ENCODE peak calls at places on chromosome 12, in six cellular contexts. One of them, this sample, is unnamed.

GRCh38 chr12:113727651-113728061 is 238.5 kb downstream of the RBM19 start:
- DNase-seq in AG04450: no peak
- DNase-seq in Calu3: no peak
- DNase-seq in transverse colon: no peak
- DNase-seq in fibroblast of mammary gland: peak; percentile 63
- DNase-seq in mucosa of descending colon: no peak
- DNase-seq in this sample: no peak

GRCh38 chr12:43287991-43288390 is 264.0 kb downstream of the ADAMTS20 start:
- DNase-seq in fibroblast of mammary gland: no peak
- DNase-seq in transverse colon: no peak
- DNase-seq in AG04450: no peak
- DNase-seq in Calu3: no peak
- DNase-seq in mucosa of descending colon: no peak
- DNase-seq in this sample: no peak

GRCh38 chr12:107853479-107853878 is 79.0 kb downstream of the ASCL4 start:
- DNase-seq in Calu3: no peak
- DNase-seq in transverse colon: no peak
- DNase-seq in mucosa of descending colon: no peak
- DNase-seq in AG04450: no peak
- DNase-seq in fibroblast of mammary gland: no peak
- DNase-seq in this sample: no peak

GRCh38 chr12:123150804-123151678 is at the start of gene PITPNM2:
- DNase-seq in mucosa of descending colon: peak; percentile 80
- DNase-seq in fibroblast of mammary gland: peak; percentile 35
- DNase-seq in AG04450: no peak
- DNase-seq in Calu3: peak; percentile 82
- DNase-seq in transverse colon: peak; percentile 70
- DNase-seq in this sample: peak; percentile 67

GRCh38 chr12:55746147-55746912 is 3.4 kb downstream of the GDF11 start:
- DNase-seq in AG04450: no peak
- DNase-seq in fibroblast of mammary gland: no peak
- DNase-seq in transverse colon: no peak
- DNase-seq in Calu3: no peak
- DNase-seq in mucosa of descending colon: no peak
- DNase-seq in this sample: no peak

GRCh38 chr12:53798575-53798974 is 46.8 kb upstream of the CISTR start:
- DNase-seq in transverse colon: no peak
- DNase-seq in mucosa of descending colon: no peak
- DNase-seq in AG04450: no peak
- DNase-seq in fibroblast of mammary gland: peak; percentile 22
- DNase-seq in Calu3: peak; percentile 86
- DNase-seq in this sample: no peak

GRCh38 chr12:75488553-75488952 is 8.0 kb downstream of the GLIPR1 start:
- DNase-seq in fibroblast of mammary gland: peak; percentile 69
- DNase-seq in Calu3: peak; percentile 50
- DNase-seq in transverse colon: no peak
- DNase-seq in mucosa of descending colon: no peak
- DNase-seq in AG04450: no peak
- DNase-seq in this sample: peak; percentile 35

GRCh38 chr12:115337693-115338543 is 653.9 kb upstream of the TBX3 start:
- DNase-seq in fibroblast of mammary gland: peak; percentile 98
- DNase-seq in transverse colon: peak; percentile 17
- DNase-seq in Calu3: no peak
- DNase-seq in AG04450: peak; percentile 83
- DNase-seq in mucosa of descending colon: no peak
- DNase-seq in this sample: no peak

GRCh38 chr12:18864900-18865561 is 127.1 kb downstream of the CAPZA3 start:
- DNase-seq in fibroblast of mammary gland: peak; percentile 93
- DNase-seq in AG04450: no peak
- DNase-seq in Calu3: peak; percentile 22
- DNase-seq in mucosa of descending colon: no peak
- DNase-seq in transverse colon: no peak
- DNase-seq in this sample: no peak

GRCh38 chr12:26031814-26032213 is 73.3 kb downstream of the RASSF8 start:
- DNase-seq in AG04450: no peak
- DNase-seq in Calu3: no peak
- DNase-seq in fibroblast of mammary gland: no peak
- DNase-seq in mucosa of descending colon: no peak
- DNase-seq in transverse colon: no peak
- DNase-seq in this sample: no peak

GRCh38 chr12:121181181-121181580 is 28.7 kb upstream of the P2RX4 start:
- DNase-seq in mucosa of descending colon: no peak
- DNase-seq in transverse colon: no peak
- DNase-seq in Calu3: no peak
- DNase-seq in AG04450: no peak
- DNase-seq in fibroblast of mammary gland: peak; percentile 80
- DNase-seq in this sample: no peak

GRCh38 chr12:18275974-18276373 is 14.7 kb downstream of the PIK3C2G start:
- DNase-seq in Calu3: no peak
- DNase-seq in fibroblast of mammary gland: no peak
- DNase-seq in transverse colon: no peak
- DNase-seq in mucosa of descending colon: no peak
- DNase-seq in AG04450: no peak
- DNase-seq in this sample: no peak

GRCh38 chr12:1691123-1692007 is 495 bp downstream of the ADIPOR2 start:
- DNase-seq in AG04450: no peak
- DNase-seq in transverse colon: peak; percentile 49
- DNase-seq in fibroblast of mammary gland: no peak
- DNase-seq in Calu3: peak; percentile 37
- DNase-seq in mucosa of descending colon: no peak
- DNase-seq in this sample: peak; percentile 68

GRCh38 chr12:123532808-123533649 is 490 bp downstream of the RILPL1 start:
- DNase-seq in transverse colon: peak; percentile 30
- DNase-seq in fibroblast of mammary gland: peak; percentile 25
- DNase-seq in Calu3: peak; percentile 51
- DNase-seq in AG04450: no peak
- DNase-seq in mucosa of descending colon: peak; percentile 54
- DNase-seq in this sample: peak; percentile 63

GRCh38 chr12:115303751-115304309 is 619.9 kb upstream of the TBX3 start:
- DNase-seq in Calu3: no peak
- DNase-seq in mucosa of descending colon: no peak
- DNase-seq in transverse colon: no peak
- DNase-seq in fibroblast of mammary gland: peak; percentile 69
- DNase-seq in AG04450: peak; percentile 24
- DNase-seq in this sample: no peak

GRCh38 chr12:5305861-5306545 is 125.9 kb upstream of the NTF3 start:
- DNase-seq in transverse colon: no peak
- DNase-seq in AG04450: no peak
- DNase-seq in Calu3: no peak
- DNase-seq in fibroblast of mammary gland: no peak
- DNase-seq in mucosa of descending colon: no peak
- DNase-seq in this sample: no peak

GRCh38 chr12:95096852-95097251 is 23.4 kb upstream of the NR2C1 start:
- DNase-seq in fibroblast of mammary gland: peak; percentile 36
- DNase-seq in transverse colon: no peak
- DNase-seq in Calu3: no peak
- DNase-seq in mucosa of descending colon: no peak
- DNase-seq in AG04450: no peak
- DNase-seq in this sample: no peak

GRCh38 chr12:63419119-63419518 is 249.2 kb downstream of the DPY19L2 start:
- DNase-seq in transverse colon: peak; percentile 12
- DNase-seq in Calu3: peak; percentile 72
- DNase-seq in AG04450: no peak
- DNase-seq in fibroblast of mammary gland: peak; percentile 3
- DNase-seq in mucosa of descending colon: no peak
- DNase-seq in this sample: no peak

GRCh38 chr12:81992461-81992860 is 233.3 kb upstream of the PPFIA2 start:
- DNase-seq in mucosa of descending colon: no peak
- DNase-seq in transverse colon: peak; percentile 7
- DNase-seq in AG04450: no peak
- DNase-seq in Calu3: peak; percentile 59
- DNase-seq in fibroblast of mammary gland: peak; percentile 28
- DNase-seq in this sample: peak; percentile 21

GRCh38 chr12:121525411-121525810 is 55.4 kb downstream of the KDM2B start:
- DNase-seq in transverse colon: no peak
- DNase-seq in AG04450: no peak
- DNase-seq in fibroblast of mammary gland: no peak
- DNase-seq in mucosa of descending colon: no peak
- DNase-seq in Calu3: no peak
- DNase-seq in this sample: no peak

GRCh38 chr12:56634242-56634836 is 4.2 kb upstream of the BAZ2A start:
- DNase-seq in mucosa of descending colon: peak; percentile 82
- DNase-seq in fibroblast of mammary gland: no peak
- DNase-seq in Calu3: peak; percentile 80
- DNase-seq in AG04450: no peak
- DNase-seq in transverse colon: peak; percentile 77
- DNase-seq in this sample: peak; percentile 36

GRCh38 chr12:47767197-47767724 is 5.8 kb upstream of the SLC48A1 start:
- DNase-seq in AG04450: no peak
- DNase-seq in mucosa of descending colon: peak; percentile 83
- DNase-seq in transverse colon: peak; percentile 82
- DNase-seq in fibroblast of mammary gland: peak; percentile 65
- DNase-seq in Calu3: peak; percentile 79
- DNase-seq in this sample: peak; percentile 60

GRCh38 chr12:85155791-85156190 is 119.6 kb downstream of the LRRIQ1 start:
- DNase-seq in fibroblast of mammary gland: peak; percentile 18
- DNase-seq in transverse colon: no peak
- DNase-seq in mucosa of descending colon: no peak
- DNase-seq in Calu3: peak; percentile 5
- DNase-seq in AG04450: no peak
- DNase-seq in this sample: no peak

GRCh38 chr12:29691146-29691854 is 92.4 kb downstream of the TMTC1 start:
- DNase-seq in Calu3: no peak
- DNase-seq in transverse colon: no peak
- DNase-seq in AG04450: no peak
- DNase-seq in fibroblast of mammary gland: no peak
- DNase-seq in mucosa of descending colon: no peak
- DNase-seq in this sample: no peak

DNA sequence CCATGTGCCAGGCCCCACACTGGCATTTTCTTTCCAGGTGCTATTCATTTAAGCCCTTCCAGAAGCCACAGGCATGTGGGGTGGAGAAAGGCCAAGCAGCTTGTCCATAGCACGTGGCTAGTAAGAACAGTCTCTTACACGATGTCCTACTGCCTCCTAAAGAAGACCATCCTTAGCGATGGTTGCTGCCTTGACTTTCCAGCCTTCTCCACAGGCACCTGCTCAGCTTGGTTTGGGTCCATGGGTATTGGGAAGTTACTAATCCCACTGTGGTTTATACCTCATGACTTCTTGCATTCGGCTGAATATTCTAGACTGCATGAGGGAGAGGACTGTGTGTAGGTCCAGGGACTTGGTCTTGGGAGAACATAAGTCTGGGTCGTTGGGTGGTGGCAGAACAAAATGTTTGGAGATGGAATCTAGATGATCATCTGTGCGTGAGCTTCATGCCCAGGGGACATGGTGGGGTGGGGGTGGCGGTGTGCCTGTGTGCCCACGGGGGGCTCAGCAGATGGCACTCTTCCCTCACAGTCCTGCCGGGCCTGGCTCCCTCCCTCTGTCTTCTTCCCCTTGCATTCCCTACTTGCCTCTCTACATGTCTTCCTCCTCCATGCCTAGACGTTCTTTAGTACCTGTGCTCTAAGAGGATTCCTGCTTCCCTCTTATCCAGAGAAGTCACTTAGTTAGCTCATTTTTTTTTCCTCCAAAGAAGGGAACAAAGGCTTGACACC is 49.1 kb downstream of the NINJ2 start:
- DNase-seq in fibroblast of mammary gland: peak; percentile 8
- DNase-seq in Calu3: peak; percentile 36
- DNase-seq in mucosa of descending colon: no peak
- DNase-seq in transverse colon: peak; percentile 21
- DNase-seq in AG04450: no peak
- DNase-seq in this sample: no peak
- TF ChIP-seq CTCF in fibroblast of mammary gland: no peak
- TF ChIP-seq CTCF in Calu3: no peak
- TF ChIP-seq CTCF in mucosa of descending colon: no peak
- TF ChIP-seq CTCF in transverse colon: no peak
- TF ChIP-seq CTCF in AG04450: no peak
- TF ChIP-seq CTCF in this sample: no peak

DNA sequence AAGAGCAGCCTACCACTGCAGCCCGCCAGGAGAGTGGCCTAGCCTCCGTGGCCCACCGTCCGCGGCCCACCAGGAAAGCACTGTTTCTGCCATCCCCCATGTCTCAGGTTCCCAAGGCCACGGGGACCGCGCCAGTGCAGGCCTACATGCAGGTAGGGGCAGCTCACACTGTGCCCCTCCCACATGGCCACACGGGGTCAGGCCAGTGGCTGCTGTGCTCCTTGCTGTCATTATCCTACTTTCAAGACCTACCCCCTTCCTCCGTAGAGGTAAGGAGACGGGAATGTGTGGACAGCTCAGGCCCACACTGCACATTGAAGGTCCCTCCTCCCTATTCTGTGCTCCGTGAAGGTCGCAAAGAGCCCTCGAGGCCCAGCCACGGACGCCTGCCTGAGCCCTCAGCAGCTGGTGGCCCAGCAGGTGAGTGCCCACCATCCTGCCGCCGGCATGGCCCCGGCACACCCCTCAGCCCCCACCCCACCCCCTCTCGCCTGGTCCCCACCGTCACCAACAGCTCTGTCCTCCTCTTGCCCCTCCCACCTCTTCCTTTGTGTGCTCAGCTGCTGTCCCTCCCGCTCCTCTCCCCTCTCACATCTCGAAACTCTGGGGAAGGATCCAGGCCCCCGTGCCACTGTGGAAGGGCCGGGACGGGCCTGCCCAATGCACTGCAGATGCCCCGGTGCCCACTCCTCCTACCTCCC is 10.0 kb downstream of the DDX51 start:
- DNase-seq in fibroblast of mammary gland: no peak
- DNase-seq in Calu3: no peak
- DNase-seq in AG04450: no peak
- DNase-seq in transverse colon: no peak
- DNase-seq in mucosa of descending colon: no peak
- DNase-seq in this sample: peak; percentile 43
- TF ChIP-seq CTCF in fibroblast of mammary gland: no peak
- TF ChIP-seq CTCF in Calu3: no peak
- TF ChIP-seq CTCF in AG04450: no peak
- TF ChIP-seq CTCF in transverse colon: no peak
- TF ChIP-seq CTCF in mucosa of descending colon: no peak
- TF ChIP-seq CTCF in this sample: no peak

GRCh38 chr12:103965590-103966407 is at the start of gene TDG:
- DNase-seq in AG04450: peak; percentile 97
- DNase-seq in mucosa of descending colon: peak; percentile 97
- DNase-seq in transverse colon: peak; percentile 98
- DNase-seq in Calu3: peak; percentile 98
- DNase-seq in fibroblast of mammary gland: peak; percentile 99
- DNase-seq in this sample: peak; percentile 98
- TF ChIP-seq CTCF in AG04450: peak; percentile 15
- TF ChIP-seq CTCF in mucosa of descending colon: no peak
- TF ChIP-seq CTCF in transverse colon: peak; percentile 38
- TF ChIP-seq CTCF in Calu3: no peak
- TF ChIP-seq CTCF in fibroblast of mammary gland: no peak
- TF ChIP-seq CTCF in this sample: no peak

GRCh38 chr12:3631272-3631637 is 121.7 kb downstream of the CRACR2A start:
- DNase-seq in Calu3: no peak
- DNase-seq in fibroblast of mammary gland: no peak
- DNase-seq in mucosa of descending colon: no peak
- DNase-seq in transverse colon: no peak
- DNase-seq in AG04450: no peak
- DNase-seq in this sample: no peak

GRCh38 chr12:3634348-3634747 is 118.6 kb downstream of the CRACR2A start:
- DNase-seq in mucosa of descending colon: no peak
- DNase-seq in AG04450: no peak
- DNase-seq in fibroblast of mammary gland: no peak
- DNase-seq in transverse colon: no peak
- DNase-seq in Calu3: no peak
- DNase-seq in this sample: no peak

GRCh38 chr12:3632256-3633240 is 120.4 kb downstream of the CRACR2A start:
- DNase-seq in mucosa of descending colon: no peak
- DNase-seq in transverse colon: no peak
- DNase-seq in fibroblast of mammary gland: peak; percentile 38
- DNase-seq in AG04450: no peak
- DNase-seq in Calu3: no peak
- DNase-seq in this sample: peak; percentile 48

GRCh38 chr12:3630621-3631271 is 122.2 kb downstream of the CRACR2A start:
- DNase-seq in mucosa of descending colon: no peak
- DNase-seq in Calu3: no peak
- DNase-seq in fibroblast of mammary gland: no peak
- DNase-seq in transverse colon: no peak
- DNase-seq in AG04450: no peak
- DNase-seq in this sample: no peak

GRCh38 chr12:3633396-3633795 is 119.5 kb downstream of the CRACR2A start:
- DNase-seq in transverse colon: no peak
- DNase-seq in fibroblast of mammary gland: no peak
- DNase-seq in mucosa of descending colon: no peak
- DNase-seq in AG04450: no peak
- DNase-seq in Calu3: no peak
- DNase-seq in this sample: no peak
- TF ChIP-seq CTCF in transverse colon: no peak
- TF ChIP-seq CTCF in fibroblast of mammary gland: no peak
- TF ChIP-seq CTCF in mucosa of descending colon: no peak
- TF ChIP-seq CTCF in AG04450: no peak
- TF ChIP-seq CTCF in Calu3: no peak
- TF ChIP-seq CTCF in this sample: no peak

This sample was measured in glutamatergic neuron.